ENCODE peak calls at places on chromosomes 2 and 18, in five cellular contexts. U is HCT116, A is uterus, O is suprapubic skin, B is heart left ventricle. R is an unnamed sample.

GRCh38 chr2:18454692-18455255 is 105.7 kb downstream of the RDH14 start:
- DNase-seq in U (no peak), A (no peak), O (no peak), B (no peak), R (no peak)

GRCh38 chr18:48999569-48999968 is 48.8 kb upstream of the SMAD7 start:
- DNase-seq in U (no peak), A (no peak), O (no peak), B (no peak), R (no peak)

GRCh38 chr18:78896111-78896510 is 83.5 kb upstream of the SALL3 start:
- DNase-seq in U (no peak), A (no peak), O (no peak), B (no peak), R (no peak)

GRCh38 chr2:8576525-8577157 is 105.2 kb upstream of the ID2 start:
- DNase-seq in U (no peak), A (no peak), O (peak; percentile 71), B (no peak), R (no peak)

GRCh38 chr2:239814136-239814916 is 210.8 kb downstream of the NDUFA10 start:
- DNase-seq in U (no peak), A (peak; percentile 39), O (peak; percentile 76), B (peak; percentile 46), R (peak; percentile 90)

GRCh38 chr2:226760412-226761194 is 39.0 kb downstream of the IRS1 start:
- DNase-seq in U (peak; percentile 81), A (no peak), O (no peak), B (no peak), R (no peak)

GRCh38 chr18:64119916-64120315 is 29.0 kb downstream of the LINC00305 start:
- DNase-seq in U (no peak), A (no peak), O (no peak), B (no peak), R (peak; percentile 9)

GRCh38 chr2:98280376-98281102 is 65.7 kb upstream of the CNGA3 start:
- DNase-seq in U (no peak), A (no peak), O (no peak), B (no peak), R (no peak)

GRCh38 chr18:56146565-56146964 is 491.8 kb downstream of the TXNL1 start:
- DNase-seq in U (no peak), A (no peak), O (no peak), B (no peak), R (no peak)

GRCh38 chr2:119647440-119648169 is 31.4 kb upstream of the TMEM177 start:
- DNase-seq in U (no peak), A (no peak), O (no peak), B (no peak), R (no peak)

GRCh38 chr2:148901142-148901541 is 26.1 kb downstream of the KIF5C start:
- DNase-seq in U (no peak), A (no peak), O (no peak), B (no peak), R (no peak)

GRCh38 chr2:226759768-226760167 is 39.9 kb downstream of the IRS1 start:
- DNase-seq in U (no peak), A (no peak), O (no peak), B (no peak), R (no peak)

GRCh38 chr2:176827269-176827668 is 385.3 kb upstream of the HNRNPA3 start:
- DNase-seq in U (no peak), A (no peak), O (no peak), B (no peak), R (no peak)

GRCh38 chr18:63107171-63107850 is 212.3 kb downstream of the BCL2 start:
- DNase-seq in U (no peak), A (no peak), O (no peak), B (no peak), R (no peak)

GRCh38 chr18:63106727-63107126 is 212.8 kb downstream of the BCL2 start:
- DNase-seq in U (no peak), A (no peak), O (no peak), B (no peak), R (no peak)

GRCh38 chr18:63105636-63106316 is 213.8 kb downstream of the BCL2 start:
- DNase-seq in U (no peak), A (no peak), O (no peak), B (no peak), R (no peak)

GRCh38 chr18:63109789-63110188 is 209.8 kb downstream of the BCL2 start:
- DNase-seq in U (no peak), A (no peak), O (no peak), B (no peak), R (no peak)

DNA sequence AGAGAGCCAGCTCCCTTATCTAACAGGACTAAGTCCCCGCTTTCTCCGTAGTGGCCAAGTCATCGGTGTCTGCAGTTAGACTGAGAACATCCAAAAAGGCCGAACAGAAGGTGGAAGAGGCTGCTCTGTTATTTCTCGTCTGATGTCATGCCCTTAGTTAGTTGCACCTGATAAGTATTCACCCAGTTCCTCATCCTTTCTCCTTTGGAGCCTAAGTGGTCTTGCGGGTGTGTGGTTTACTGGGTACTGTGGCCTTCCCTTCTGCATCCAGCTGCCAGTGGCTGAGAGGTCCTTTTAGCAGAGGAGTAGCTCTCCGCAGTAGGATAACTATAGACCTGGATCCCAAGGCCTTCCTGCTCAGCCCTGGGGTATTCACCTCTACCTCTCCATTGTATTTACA is 211.6 kb downstream of the BCL2 start:
- DNase-seq in U (no peak), A (no peak), O (no peak), B (no peak), R (no peak)
- TF ChIP-seq POLR2A in U (no peak), A (no peak), O (no peak), B (no peak), R (no peak)

GRCh38 chr18:3199942-3200645 is 19.7 kb downstream of the MYOM1 start:
- DNase-seq in U (no peak), A (no peak), O (no peak), B (no peak), R (no peak)

GRCh38 chr18:3207565-3207964 is 12.2 kb downstream of the MYOM1 start:
- DNase-seq in U (peak; percentile 22), A (no peak), O (no peak), B (no peak), R (no peak)

GRCh38 chr18:3209859-3210569 is 9.8 kb downstream of the MYOM1 start:
- DNase-seq in U (no peak), A (no peak), O (no peak), B (no peak), R (no peak)

GRCh38 chr18:3205239-3205638 is 14.5 kb downstream of the MYOM1 start:
- DNase-seq in U (no peak), A (no peak), O (no peak), B (no peak), R (no peak)
- TF ChIP-seq POLR2A in U (no peak), A (no peak), O (no peak), B (no peak), R (no peak)

DNA sequence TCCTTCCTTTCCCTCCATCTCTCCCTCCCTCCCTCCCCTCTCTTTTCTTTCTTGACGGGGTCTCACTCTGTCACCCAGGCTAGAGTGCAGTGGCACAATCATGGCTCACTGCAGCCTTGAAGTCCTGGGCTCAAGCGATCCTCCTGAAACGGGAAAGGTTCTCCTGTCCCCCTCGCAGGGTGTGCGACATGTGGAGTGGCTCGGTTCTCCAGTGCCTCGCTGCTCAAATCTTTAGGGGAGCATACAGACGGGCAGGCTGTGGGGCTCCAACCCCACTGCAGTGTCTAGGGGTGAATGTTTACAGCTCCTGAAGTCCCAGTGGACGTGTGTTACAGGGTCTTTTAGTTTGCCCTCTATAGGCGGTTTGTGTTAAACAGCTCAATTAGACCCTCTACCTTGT is 74.0 kb downstream of the MEX3C start:
- DNase-seq in U (no peak), A (no peak), O (no peak), B (no peak), R (no peak)
- TF ChIP-seq POLR2A in U (no peak), A (no peak), O (no peak), B (no peak), R (no peak)

GRCh38 chr2:241734208-241734466 is 293 bp upstream of the D2HGDH start:
- DNase-seq in U (no peak), A (no peak), O (no peak), B (no peak), R (no peak)
- TF ChIP-seq POLR2A in U (no peak), A (no peak), O (no peak), B (no peak), R (no peak)

GRCh38 chr2:65436169-65436824 is 3.9 kb upstream of the SPRED2 start:
- DNase-seq in U (peak; percentile 63), A (peak; percentile 94), O (peak; percentile 95), B (peak; percentile 94), R (peak; percentile 89)
- TF ChIP-seq POLR2A in U (peak; percentile 77), A (peak; percentile 55), O (no peak), B (peak; percentile 51), R (peak; percentile 65)

GRCh38 chr2:27493948-27494283 is 1.1 kb downstream of the FNDC4 start:
- DNase-seq in U (no peak), A (no peak), O (no peak), B (no peak), R (no peak)

GRCh38 chr2:27494284-27494943 is 586 bp downstream of the FNDC4 start:
- DNase-seq in U (no peak), A (peak; percentile 48), O (no peak), B (peak; percentile 65), R (peak; percentile 60)

GRCh38 chr2:27496357-27497287 is at the start of gene GCKR:
- DNase-seq in U (no peak), A (no peak), O (no peak), B (no peak), R (peak; percentile 84)

GRCh38 chr2:27495840-27496356 is 741 bp upstream of the GCKR start:
- DNase-seq in U (no peak), A (no peak), O (no peak), B (no peak), R (peak; percentile 39)

GRCh38 chr2:27494944-27495554 is at the start of gene FNDC4:
- DNase-seq in U (no peak), A (no peak), O (no peak), B (peak; percentile 67), R (peak; percentile 51)
- TF ChIP-seq POLR2A in U (no peak), A (no peak), O (no peak), B (no peak), R (no peak)

GRCh38 chr2:15391771-15392170 is 169.4 kb downstream of the NBAS start:
- DNase-seq in U (no peak), A (no peak), O (no peak), B (no peak), R (no peak)
- TF ChIP-seq POLR2A in U (no peak), A (no peak), O (no peak), B (no peak), R (no peak)

DNA sequence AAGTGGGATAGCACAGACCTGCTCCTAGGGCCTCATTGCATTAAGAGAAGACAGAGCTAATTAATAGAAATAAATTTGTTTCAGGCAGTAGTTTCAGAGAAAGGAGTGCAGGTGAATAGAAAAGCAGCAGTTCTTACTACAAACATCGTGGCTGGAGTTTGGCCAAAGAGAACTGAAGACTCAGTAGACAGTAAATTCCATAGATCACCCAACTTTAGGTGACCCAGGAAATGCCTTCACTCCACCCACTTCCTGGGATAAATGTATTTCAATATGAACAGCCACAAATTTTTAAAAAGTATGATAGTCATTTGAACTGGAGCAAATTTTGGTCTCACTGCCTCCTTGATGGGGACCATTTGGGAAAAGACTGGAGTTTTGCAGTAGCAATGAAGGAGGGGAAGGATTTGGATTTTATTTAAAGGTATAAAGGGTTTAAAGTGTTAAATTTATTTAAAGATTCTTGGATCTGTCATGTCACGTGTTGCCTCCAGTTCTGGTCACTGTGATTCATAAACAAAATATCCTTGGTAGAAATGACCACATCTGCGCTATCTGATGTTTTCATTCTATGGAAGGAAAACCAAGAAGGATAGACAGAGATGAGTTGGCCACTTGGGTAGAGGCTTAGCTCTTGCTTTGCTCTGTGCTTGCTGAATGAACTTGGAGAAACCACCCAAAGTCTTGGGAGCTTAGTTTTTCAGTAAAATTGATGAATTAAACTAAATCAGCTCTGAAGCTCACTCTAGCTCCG is 390.2 kb downstream of the THSD7B start:
- DNase-seq in U (no peak), A (no peak), O (no peak), B (no peak), R (no peak)
- TF ChIP-seq POLR2A in U (no peak), A (no peak), O (no peak), B (no peak), R (no peak)

R was measured in erythroblast.